ENCODE peak calls at places on chromosomes 11 and 22, in five cellular contexts. One of them, this sample, is unnamed.

GRCh38 chr11:120608760-120609211 is 97.2 kb downstream of the GRIK4 start:
- DNase-seq in HepG2: no peak
- DNase-seq in GM12891: no peak
- DNase-seq in K562: no peak
- DNase-seq in GM12878: no peak
- DNase-seq in this sample: no peak

GRCh38 chr11:111448420-111448819 is 63.8 kb downstream of the BTG4 start:
- DNase-seq in HepG2: no peak
- DNase-seq in GM12891: no peak
- DNase-seq in K562: no peak
- DNase-seq in GM12878: no peak
- DNase-seq in this sample: no peak

GRCh38 chr11:10918275-10918674 is 60.4 kb upstream of the ZBED5 start:
- DNase-seq in HepG2: no peak
- DNase-seq in GM12891: no peak
- DNase-seq in K562: no peak
- DNase-seq in GM12878: no peak
- DNase-seq in this sample: no peak

GRCh38 chr11:134373591-134374052 is 38.4 kb downstream of the B3GAT1 start:
- DNase-seq in HepG2: no peak
- DNase-seq in GM12891: no peak
- DNase-seq in K562: no peak
- DNase-seq in GM12878: no peak
- DNase-seq in this sample: no peak

GRCh38 chr11:86160546-86161149 is 83.9 kb upstream of the EED start:
- DNase-seq in HepG2: peak
- DNase-seq in GM12891: no peak
- DNase-seq in K562: no peak
- DNase-seq in GM12878: no peak
- DNase-seq in this sample: no peak

GRCh38 chr11:44987506-44987905 is 36.8 kb upstream of the TP53I11 start:
- DNase-seq in HepG2: no peak
- DNase-seq in GM12891: no peak
- DNase-seq in K562: no peak
- DNase-seq in GM12878: no peak
- DNase-seq in this sample: no peak

GRCh38 chr11:34468209-34468841 is 29.6 kb downstream of the CAT start:
- DNase-seq in HepG2: peak
- DNase-seq in GM12891: peak
- DNase-seq in K562: peak
- DNase-seq in GM12878: no peak
- DNase-seq in this sample: peak

GRCh38 chr22:26561756-26562417 is 28.0 kb downstream of the TPST2 start:
- DNase-seq in HepG2: no peak
- DNase-seq in GM12891: no peak
- DNase-seq in K562: no peak
- DNase-seq in GM12878: no peak
- DNase-seq in this sample: no peak

GRCh38 chr11:119284344-119285157 is 32.4 kb downstream of the MCAM start:
- DNase-seq in HepG2: peak
- DNase-seq in GM12891: peak
- DNase-seq in K562: peak
- DNase-seq in GM12878: no peak
- DNase-seq in this sample: no peak

GRCh38 chr11:119782021-119782420 is 53.0 kb upstream of the NECTIN1 start:
- DNase-seq in HepG2: no peak
- DNase-seq in GM12891: no peak
- DNase-seq in K562: peak
- DNase-seq in GM12878: no peak
- DNase-seq in this sample: no peak

GRCh38 chr22:31295831-31296230 is 3.5 kb upstream of the PIK3IP1 start:
- DNase-seq in HepG2: no peak
- DNase-seq in GM12891: no peak
- DNase-seq in K562: peak
- DNase-seq in GM12878: no peak
- DNase-seq in this sample: no peak

GRCh38 chr11:119352857-119353260 is 6.4 kb upstream of the MFRP start:
- DNase-seq in HepG2: peak
- DNase-seq in GM12891: no peak
- DNase-seq in K562: no peak
- DNase-seq in GM12878: no peak
- DNase-seq in this sample: no peak

GRCh38 chr11:72721689-72722049 is 30.5 kb downstream of the ARAP1 start:
- DNase-seq in HepG2: no peak
- DNase-seq in GM12891: no peak
- DNase-seq in K562: no peak
- DNase-seq in GM12878: no peak
- DNase-seq in this sample: no peak

GRCh38 chr22:44151661-44152060 is 29.1 kb upstream of the PARVG start:
- DNase-seq in HepG2: no peak
- DNase-seq in GM12891: no peak
- DNase-seq in K562: no peak
- DNase-seq in GM12878: no peak
- DNase-seq in this sample: no peak

GRCh38 chr11:80297808-80298460 is 857.1 kb upstream of the TENM4 start:
- DNase-seq in HepG2: no peak
- DNase-seq in GM12891: no peak
- DNase-seq in K562: no peak
- DNase-seq in GM12878: no peak
- DNase-seq in this sample: no peak

GRCh38 chr11:72589802-72590761 is 84.1 kb downstream of the PDE2A start:
- DNase-seq in HepG2: peak
- DNase-seq in GM12891: no peak
- DNase-seq in K562: peak
- DNase-seq in GM12878: no peak
- DNase-seq in this sample: peak

GRCh38 chr11:118924591-118925585 is 838 bp downstream of the BCL9L start:
- DNase-seq in HepG2: no peak
- DNase-seq in GM12891: peak
- DNase-seq in K562: peak
- DNase-seq in GM12878: no peak
- DNase-seq in this sample: peak

GRCh38 chr11:122032317-122032716 is 83.7 kb downstream of the BLID start:
- DNase-seq in HepG2: no peak
- DNase-seq in GM12891: no peak
- DNase-seq in K562: no peak
- DNase-seq in GM12878: no peak
- DNase-seq in this sample: no peak

GRCh38 chr11:71542856-71543743 is 5.1 kb upstream of the KRTAP5-9 start:
- DNase-seq in HepG2: no peak
- DNase-seq in GM12891: no peak
- DNase-seq in K562: no peak
- DNase-seq in GM12878: peak
- DNase-seq in this sample: no peak

GRCh38 chr11:118621898-118622375 is 14.5 kb downstream of the PHLDB1 start:
- DNase-seq in HepG2: no peak
- DNase-seq in GM12891: no peak
- DNase-seq in K562: no peak
- DNase-seq in GM12878: no peak
- DNase-seq in this sample: no peak

GRCh38 chr22:46551996-46552395 is 14.6 kb upstream of the CELSR1 start:
- DNase-seq in HepG2: no peak
- DNase-seq in GM12891: no peak
- DNase-seq in K562: no peak
- DNase-seq in GM12878: no peak
- DNase-seq in this sample: no peak

GRCh38 chr11:41446107-41446506 is 13.3 kb downstream of the LRRC4C start:
- DNase-seq in HepG2: no peak
- DNase-seq in GM12891: no peak
- DNase-seq in K562: no peak
- DNase-seq in GM12878: no peak
- DNase-seq in this sample: no peak

GRCh38 chr11:7204778-7205177 is 46.9 kb upstream of the SYT9 start:
- DNase-seq in HepG2: no peak
- DNase-seq in GM12891: no peak
- DNase-seq in K562: no peak
- DNase-seq in GM12878: no peak
- DNase-seq in this sample: no peak

GRCh38 chr11:69211540-69212120 is 55.9 kb downstream of the SMIM38 start:
- DNase-seq in HepG2: no peak
- DNase-seq in GM12891: no peak
- DNase-seq in K562: no peak
- DNase-seq in GM12878: no peak
- DNase-seq in this sample: no peak

GRCh38 chr11:128179512-128179911 is 407.8 kb downstream of the ETS1 start:
- DNase-seq in HepG2: no peak
- DNase-seq in GM12891: no peak
- DNase-seq in K562: no peak
- DNase-seq in GM12878: no peak
- DNase-seq in this sample: no peak

GRCh38 chr22:23397008-23397617 is 183.0 kb downstream of the IGLL1 start:
- DNase-seq in HepG2: no peak
- DNase-seq in GM12891: no peak
- DNase-seq in K562: no peak
- DNase-seq in GM12878: no peak
- DNase-seq in this sample: no peak

GRCh38 chr11:62295504-62295903 is 3.4 kb downstream of the SCGB1D4 start:
- DNase-seq in HepG2: peak
- DNase-seq in GM12891: no peak
- DNase-seq in K562: no peak
- DNase-seq in GM12878: no peak
- DNase-seq in this sample: no peak

GRCh38 chr11:104916442-104916841 is 18.2 kb upstream of the CASP12 start:
- DNase-seq in HepG2: no peak
- DNase-seq in GM12891: no peak
- DNase-seq in K562: no peak
- DNase-seq in GM12878: no peak
- DNase-seq in this sample: no peak

GRCh38 chr11:124670732-124671131 is 2.8 kb downstream of the SIAE start:
- DNase-seq in HepG2: no peak
- DNase-seq in GM12891: no peak
- DNase-seq in K562: no peak
- DNase-seq in GM12878: no peak
- DNase-seq in this sample: no peak

GRCh38 chr22:38973289-38974169 is 8.6 kb upstream of the APOBEC3B start:
- DNase-seq in HepG2: peak
- DNase-seq in GM12891: peak
- DNase-seq in K562: peak
- DNase-seq in GM12878: no peak
- DNase-seq in this sample: no peak
- TF ChIP-seq TAF1 in HepG2: no peak
- TF ChIP-seq TAF1 in GM12891: no peak
- TF ChIP-seq TAF1 in K562: no peak
- TF ChIP-seq TAF1 in GM12878: no peak
- TF ChIP-seq TAF1 in this sample: no peak

GRCh38 chr22:24592144-24592845 is 578 bp downstream of the LRRC75B start:
- DNase-seq in HepG2: no peak
- DNase-seq in GM12891: no peak
- DNase-seq in K562: no peak
- DNase-seq in GM12878: no peak
- DNase-seq in this sample: peak

GRCh38 chr22:24594569-24595120 is 1.8 kb upstream of the LRRC75B start:
- DNase-seq in HepG2: no peak
- DNase-seq in GM12891: no peak
- DNase-seq in K562: no peak
- DNase-seq in GM12878: no peak
- DNase-seq in this sample: no peak

GRCh38 chr22:24591286-24591830 is 1.5 kb downstream of the LRRC75B start:
- DNase-seq in HepG2: no peak
- DNase-seq in GM12891: no peak
- DNase-seq in K562: no peak
- DNase-seq in GM12878: no peak
- DNase-seq in this sample: no peak

GRCh38 chr22:24593810-24594568 is 1.1 kb upstream of the LRRC75B start:
- DNase-seq in HepG2: peak
- DNase-seq in GM12891: no peak
- DNase-seq in K562: no peak
- DNase-seq in GM12878: no peak
- DNase-seq in this sample: no peak

DNA sequence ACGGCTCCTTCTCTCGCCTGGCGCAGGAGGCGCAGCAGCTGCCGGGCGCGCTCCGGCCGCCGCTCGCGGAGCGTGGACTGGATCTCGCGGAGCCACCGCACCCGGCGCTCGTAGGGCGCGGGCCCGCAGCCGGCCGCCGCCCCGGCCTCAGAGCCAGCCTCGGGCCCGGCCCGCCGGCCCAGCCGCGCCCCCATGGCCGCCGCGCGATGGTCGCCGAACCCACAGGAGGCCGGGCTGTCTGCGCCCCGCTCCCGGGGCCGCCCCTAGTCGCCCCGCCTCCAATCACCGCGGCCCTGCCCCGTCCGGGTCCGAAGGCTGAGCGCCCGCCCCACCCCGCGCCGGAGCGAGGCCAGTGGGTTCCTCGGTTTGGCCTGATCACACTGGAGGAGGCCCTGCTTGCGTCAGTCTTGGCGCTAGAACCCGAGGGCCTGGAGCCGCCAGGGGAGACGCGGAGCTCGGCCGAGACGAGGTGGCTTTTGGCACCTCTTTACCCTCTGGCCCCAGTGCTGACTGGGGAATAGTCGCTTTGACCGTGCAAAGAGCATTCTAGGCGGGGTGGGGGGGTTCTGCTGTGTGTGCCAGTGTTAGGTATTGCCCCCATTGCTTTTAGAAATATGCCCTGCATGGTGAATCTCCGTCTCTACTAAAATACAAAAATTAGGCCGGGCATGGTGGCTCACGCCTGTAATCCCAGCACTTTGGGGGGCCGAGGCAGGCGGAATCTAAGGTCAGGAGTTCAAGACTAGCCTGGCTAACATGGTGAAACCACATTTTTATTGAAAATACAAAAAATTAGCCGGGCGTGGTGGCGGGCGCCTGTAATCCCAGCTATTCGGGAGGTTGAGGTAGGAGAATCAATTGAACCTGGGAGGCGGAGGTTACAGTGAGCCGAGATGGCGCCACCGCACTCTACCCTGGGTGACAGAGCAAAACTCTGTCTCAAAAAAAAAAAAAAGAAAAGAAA is at the start of gene LRRC75B:
- DNase-seq in HepG2: peak
- DNase-seq in GM12891: peak
- DNase-seq in K562: peak
- DNase-seq in GM12878: no peak
- DNase-seq in this sample: peak
- TF ChIP-seq POLR2A in HepG2: peak
- TF ChIP-seq POLR2A in GM12891: no peak
- TF ChIP-seq POLR2A in K562: peak
- TF ChIP-seq POLR2A in GM12878: peak
- TF ChIP-seq POLR2A in this sample: peak

DNA sequence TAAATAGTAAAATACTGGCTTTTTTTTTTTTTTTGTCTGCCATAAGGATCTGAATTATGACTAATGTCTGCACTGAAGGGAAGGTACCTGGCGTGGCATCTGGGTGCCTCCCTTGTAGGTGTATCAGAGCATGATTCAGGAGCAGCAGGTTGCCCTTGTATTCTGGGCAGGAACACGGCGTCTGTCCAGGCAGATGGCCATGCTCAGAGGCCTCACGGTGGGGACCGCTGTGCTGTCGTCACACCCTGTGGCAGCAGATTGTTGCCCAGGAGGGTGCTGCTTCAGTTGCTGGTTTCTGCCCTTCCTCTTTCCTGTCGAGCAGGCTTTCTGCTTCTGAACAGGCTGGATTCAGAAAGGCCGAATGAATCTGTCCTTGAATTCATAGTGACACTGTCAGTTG is 10.9 kb downstream of the ZNRF3 start:
- DNase-seq in HepG2: no peak
- DNase-seq in GM12891: no peak
- DNase-seq in K562: no peak
- DNase-seq in GM12878: no peak
- DNase-seq in this sample: no peak
- TF ChIP-seq POLR2AphosphoS5 in HepG2: no peak
- TF ChIP-seq POLR2AphosphoS5 in GM12891: no peak
- TF ChIP-seq POLR2AphosphoS5 in K562: no peak
- TF ChIP-seq POLR2AphosphoS5 in GM12878: no peak
- TF ChIP-seq POLR2AphosphoS5 in this sample: no peak

GRCh38 chr11:24760681-24761080 is 263.8 kb downstream of the LUZP2 start:
- DNase-seq in HepG2: no peak
- DNase-seq in GM12891: no peak
- DNase-seq in K562: no peak
- DNase-seq in GM12878: no peak
- DNase-seq in this sample: no peak
- TF ChIP-seq TAF1 in HepG2: no peak
- TF ChIP-seq TAF1 in GM12891: no peak
- TF ChIP-seq TAF1 in K562: no peak
- TF ChIP-seq TAF1 in GM12878: no peak
- TF ChIP-seq TAF1 in this sample: no peak

This sample was measured in GM12892.